ENCODE peak calls at places on chromosomes 11 and 22, in ten cellular contexts. P is spleen, V is IMR-90, Q is sigmoid colon, O is tibial nerve, D is transverse colon, K is GM12891, J is A549, G is uterus, X is adrenal gland. F is an unnamed sample.

GRCh38 chr11:69280451-69280850 is 13.5 kb upstream of the MYEOV start:
- DNase-seq in V (peak), Q (no peak), P (no peak), G (no peak), D (no peak), O (no peak), X (no peak), K (no peak), J (peak), F (no peak)

GRCh38 chr11:18115360-18116127 is 9.7 kb upstream of the SAAL1 start:
- DNase-seq in V (peak), J (peak), Q (peak), K (peak), D (peak), G (peak), P (no peak), O (peak), X (peak), F (peak)

GRCh38 chr11:4072668-4073285 is 21.8 kb upstream of the RRM1 start:
- DNase-seq in J (peak), K (peak), G (peak), P (no peak), V (peak), X (peak), D (peak), O (peak), Q (peak), F (peak)

GRCh38 chr22:17350292-17350691 is 19.0 kb upstream of the CECR2 start:
- DNase-seq in Q (no peak), X (no peak), D (no peak), K (no peak), P (no peak), G (no peak), O (no peak), V (no peak), J (no peak), F (no peak)

GRCh38 chr11:46254135-46254491 is 23.3 kb upstream of the CREB3L1 start:
- DNase-seq in K (no peak), X (no peak), O (no peak), D (peak), P (no peak), Q (no peak), V (no peak), G (no peak), J (peak), F (no peak)

GRCh38 chr11:74018331-74019005 is 9.6 kb upstream of the UCP3 start:
- DNase-seq in Q (peak), G (peak), O (peak), K (no peak), J (no peak), V (peak), X (peak), D (peak), P (no peak), F (peak)

GRCh38 chr11:73164803-73165542 is 22.9 kb upstream of the FCHSD2 start:
- DNase-seq in Q (peak), V (no peak), K (no peak), G (no peak), J (no peak), P (no peak), O (no peak), X (no peak), D (no peak), F (no peak)

GRCh38 chr11:119937412-119937811 is 200.5 kb downstream of the TRIM29 start:
- DNase-seq in G (no peak), Q (no peak), D (no peak), J (no peak), P (no peak), O (no peak), V (no peak), X (no peak), K (no peak), F (peak)

GRCh38 chr22:37079158-37079557 is 27.6 kb downstream of the KCTD17 start:
- DNase-seq in P (no peak), X (no peak), O (no peak), D (no peak), V (no peak), J (no peak), Q (no peak), K (no peak), G (no peak), F (no peak)

GRCh38 chr11:21474529-21474928 is 718.4 kb upstream of the ANO5 start:
- DNase-seq in K (no peak), O (no peak), V (no peak), Q (no peak), D (no peak), G (no peak), P (no peak), J (no peak), X (no peak), F (no peak)

GRCh38 chr11:134045799-134046635 is 22.9 kb upstream of the JAM3 start:
- DNase-seq in X (no peak), K (no peak), Q (peak), P (peak), D (no peak), V (no peak), O (no peak), J (no peak), G (no peak), F (no peak)

GRCh38 chr11:24153337-24153736 is 343.5 kb upstream of the LUZP2 start:
- DNase-seq in G (no peak), O (no peak), K (no peak), Q (no peak), P (no peak), D (no peak), V (no peak), X (no peak), J (no peak), F (no peak)

GRCh38 chr22:40486962-40487602 is 116.7 kb downstream of the SGSM3 start:
- DNase-seq in X (no peak), J (no peak), V (no peak), O (no peak), G (no peak), Q (no peak), D (no peak), K (no peak), P (no peak), F (no peak)

GRCh38 chr11:8384199-8384821 is 120.6 kb upstream of the LMO1 start:
- DNase-seq in J (peak), O (no peak), G (peak), P (peak), X (peak), D (peak), K (no peak), Q (peak), V (no peak), F (no peak)

GRCh38 chr11:11668781-11669180 is 47.0 kb upstream of the GALNT18 start:
- DNase-seq in X (no peak), O (no peak), Q (no peak), V (no peak), K (no peak), D (no peak), J (no peak), P (no peak), G (no peak), F (no peak)

GRCh38 chr11:104897891-104898684 is at the start of gene CASP12:
- DNase-seq in X (no peak), J (no peak), D (no peak), Q (no peak), P (no peak), K (no peak), G (peak), O (no peak), V (peak), F (no peak)

GRCh38 chr11:74783241-74783871 is 34.7 kb downstream of the RNF169 start:
- DNase-seq in X (no peak), K (peak), D (no peak), V (peak), G (no peak), O (peak), J (peak), P (no peak), Q (no peak), F (peak)

GRCh38 chr11:76241243-76242000 is 35.1 kb upstream of the WNT11 start:
- DNase-seq in D (no peak), V (no peak), K (no peak), O (no peak), Q (no peak), X (no peak), J (no peak), G (no peak), P (peak), F (no peak)

GRCh38 chr11:608751-609354 is 6.9 kb downstream of the IRF7 start:
- DNase-seq in Q (no peak), P (no peak), D (no peak), V (no peak), O (no peak), X (no peak), K (no peak), G (no peak), J (no peak), F (no peak)

GRCh38 chr11:121446752-121447156 is 5.4 kb upstream of the SORL1 start:
- DNase-seq in J (no peak), X (no peak), D (no peak), P (no peak), Q (no peak), K (no peak), O (no peak), G (no peak), V (peak), F (no peak)

GRCh38 chr22:23804781-23805291 is 18.1 kb downstream of the SMARCB1 start:
- DNase-seq in D (no peak), X (no peak), O (no peak), Q (no peak), P (peak), K (no peak), V (no peak), J (no peak), G (no peak), F (no peak)

GRCh38 chr22:46198274-46198673 is 47.9 kb downstream of the PPARA start:
- DNase-seq in V (no peak), G (no peak), Q (no peak), D (no peak), X (no peak), J (no peak), O (no peak), K (no peak), P (no peak), F (no peak)

GRCh38 chr11:78689558-78690153 is 115.0 kb upstream of the NARS2 start:
- DNase-seq in V (no peak), O (no peak), G (no peak), P (no peak), K (no peak), J (no peak), X (no peak), D (no peak), Q (peak), F (no peak)

GRCh38 chr11:69772646-69773045 is 2.5 kb downstream of the FGF4 start:
- DNase-seq in V (no peak), Q (no peak), X (no peak), J (no peak), P (no peak), O (no peak), G (no peak), D (no peak), K (no peak), F (no peak)

GRCh38 chr11:102469196-102469821 is 16.7 kb upstream of the TMEM123 start:
- DNase-seq in P (no peak), O (no peak), D (no peak), V (peak), K (no peak), G (peak), X (no peak), Q (peak), J (no peak), F (no peak)

GRCh38 chr11:59289782-59290181 is 68.9 kb upstream of the OR5AN1 start:
- DNase-seq in P (no peak), X (no peak), J (no peak), V (no peak), O (no peak), K (no peak), D (no peak), G (no peak), Q (no peak), F (no peak)

GRCh38 chr11:78575478-78575877 is 814 bp upstream of the NARS2 start:
- DNase-seq in X (no peak), O (no peak), P (no peak), J (no peak), K (no peak), V (no peak), D (no peak), G (no peak), Q (no peak), F (no peak)

GRCh38 chr11:105315287-105315686 is 175.7 kb upstream of the CARD18 start:
- DNase-seq in V (no peak), X (no peak), O (no peak), J (peak), G (no peak), D (no peak), K (no peak), P (no peak), Q (no peak), F (no peak)

GRCh38 chr22:24005201-24005600 is at the start of gene GSTT4:
- DNase-seq in O (no peak), Q (peak), K (no peak), J (no peak), G (no peak), V (no peak), P (no peak), X (no peak), D (no peak), F (no peak)

GRCh38 chr11:73154178-73154577 is 12.1 kb upstream of the FCHSD2 start:
- DNase-seq in D (peak), V (no peak), Q (peak), P (peak), G (no peak), J (no peak), K (no peak), X (no peak), O (no peak), F (peak)

GRCh38 chr22:29702931-29703594 is 16.7 kb upstream of the CABP7 start:
- DNase-seq in V (no peak), X (no peak), O (no peak), J (no peak), Q (no peak), D (no peak), K (no peak), G (no peak), P (no peak), F (no peak)

GRCh38 chr22:29700949-29701927 is 18.6 kb upstream of the CABP7 start:
- DNase-seq in O (no peak), P (no peak), V (peak), K (no peak), D (peak), J (peak), X (no peak), Q (no peak), G (no peak), F (no peak)

GRCh38 chr22:29703595-29704195 is 16.1 kb upstream of the CABP7 start:
- DNase-seq in J (no peak), Q (peak), X (no peak), K (no peak), V (no peak), G (no peak), O (no peak), P (no peak), D (no peak), F (no peak)

GRCh38 chr22:29700206-29700948 is 19.4 kb upstream of the CABP7 start:
- DNase-seq in G (no peak), P (no peak), Q (no peak), K (no peak), D (no peak), J (no peak), X (peak), O (no peak), V (peak), F (no peak)

GRCh38 chr22:29702025-29702930 is 17.5 kb upstream of the CABP7 start:
- DNase-seq in X (no peak), G (no peak), V (peak), J (peak), D (peak), K (no peak), P (no peak), Q (no peak), O (no peak), F (no peak)
- TF ChIP-seq POLR2A in X (no peak), G (no peak), V (no peak), J (no peak), D (no peak), K (no peak), P (no peak), Q (no peak), O (no peak), F (no peak)

GRCh38 chr11:63813563-63814382 is 517 bp downstream of the SPINDOC start:
- DNase-seq in O (peak), K (peak), Q (peak), J (peak), V (peak), X (peak), P (peak), G (peak), D (peak), F (peak)

GRCh38 chr11:63814383-63814736 is 1.1 kb downstream of the SPINDOC start:
- DNase-seq in J (no peak), O (no peak), D (no peak), V (no peak), G (no peak), P (no peak), X (no peak), Q (no peak), K (no peak), F (no peak)

GRCh38 chr11:63811522-63811921 is 1.7 kb upstream of the SPINDOC start:
- DNase-seq in V (no peak), G (no peak), K (no peak), X (no peak), D (no peak), Q (no peak), P (no peak), O (no peak), J (no peak), F (no peak)

GRCh38 chr11:63816732-63817131 is 3.5 kb downstream of the SPINDOC start:
- DNase-seq in D (no peak), X (no peak), J (no peak), P (no peak), V (no peak), G (no peak), K (no peak), O (no peak), Q (no peak), F (no peak)

GRCh38 chr11:63813035-63813562 is at the start of gene SPINDOC:
- DNase-seq in Q (peak), K (peak), V (peak), X (peak), O (peak), P (peak), D (peak), G (peak), J (peak), F (peak)
- TF ChIP-seq POLR2A in Q (no peak), K (peak), V (peak), X (peak), O (peak), P (no peak), D (no peak), G (peak), J (peak), F (no peak)

GRCh38 chr22:21632237-21632895 is at the start of gene CCDC116:
- DNase-seq in K (peak), D (peak), G (no peak), O (no peak), P (peak), Q (no peak), V (no peak), X (no peak), J (peak), F (no peak)
- TF ChIP-seq POLR2A in K (no peak), D (no peak), G (no peak), O (no peak), P (no peak), Q (no peak), V (no peak), X (no peak), J (no peak), F (no peak)

GRCh38 chr11:118923721-118924587 is 1.8 kb downstream of the BCL9L start:
- DNase-seq in G (no peak), J (no peak), Q (peak), K (no peak), P (no peak), O (no peak), X (no peak), D (peak), V (no peak), F (peak)
- TF ChIP-seq POLR2A in G (no peak), J (no peak), Q (no peak), K (no peak), P (no peak), O (no peak), X (no peak), D (no peak), V (no peak), F (no peak)

DNA sequence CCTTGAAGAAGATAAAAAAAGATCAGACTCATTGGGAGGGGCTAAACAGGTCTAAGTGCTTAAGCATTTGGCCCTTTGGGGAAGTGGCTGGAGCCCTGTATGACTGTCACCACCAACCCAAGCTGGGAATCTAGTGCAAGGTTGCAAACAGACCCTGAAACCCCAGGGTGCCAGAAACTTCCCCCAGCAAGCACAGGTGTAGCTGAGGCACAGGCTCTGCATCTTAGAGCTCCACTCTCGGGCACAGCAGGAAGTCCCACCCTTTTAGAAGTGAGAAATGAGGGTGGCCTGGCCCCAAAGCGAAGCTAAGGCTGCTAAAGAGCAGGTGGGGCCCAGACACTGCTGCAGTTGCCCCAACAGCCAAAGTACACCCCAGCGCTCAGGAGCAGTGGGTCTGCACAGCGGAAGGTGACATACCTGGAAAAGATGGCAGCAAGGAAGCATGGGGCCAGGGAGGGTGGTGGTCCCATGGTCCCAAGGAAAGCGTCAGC is 5.8 kb upstream of the KDM2A start:
- DNase-seq in V (no peak), Q (peak), X (no peak), J (no peak), D (peak), P (no peak), G (no peak), O (no peak), K (peak), F (no peak)
- TF ChIP-seq POLR2A in V (no peak), Q (no peak), X (no peak), J (no peak), D (no peak), P (no peak), G (no peak), O (no peak), K (no peak), F (no peak)

GRCh38 chr11:64844330-64845124 is at the start of gene CDC42BPG:
- DNase-seq in O (no peak), G (no peak), D (peak), K (peak), X (no peak), P (peak), Q (no peak), J (peak), V (peak), F (no peak)
- TF ChIP-seq POLR2A in O (no peak), G (no peak), D (peak), K (no peak), X (no peak), P (peak), Q (no peak), J (no peak), V (no peak), F (no peak)

GRCh38 chr11:37907461-37908223 is 1309.6 kb upstream of the RAG2 start:
- DNase-seq in P (no peak), D (no peak), G (no peak), Q (no peak), X (no peak), K (no peak), V (no peak), J (no peak), O (no peak), F (peak)

GRCh38 chr11:37908224-37908558 is 1310.2 kb upstream of the RAG2 start:
- DNase-seq in Q (no peak), P (no peak), J (no peak), O (no peak), G (no peak), V (no peak), D (no peak), K (no peak), X (no peak), F (no peak)

GRCh38 chr11:37905707-37906417 is 1307.8 kb upstream of the RAG2 start:
- DNase-seq in P (no peak), Q (no peak), X (no peak), O (no peak), G (no peak), K (no peak), D (peak), V (no peak), J (no peak), F (no peak)
- TF ChIP-seq POLR2A in P (no peak), Q (no peak), X (no peak), O (no peak), G (no peak), K (no peak), D (no peak), V (no peak), J (no peak), F (no peak)